ENCODE peak calls at places on chromosomes 4 and X, in six cellular contexts. S, N, A, Q, R and K are unnamed samples.

GRCh38 chr4:183173580-183174526 is 74.8 kb downstream of the WWC2 start:
- DNase-seq in S (no peak), N (peak), A (no peak), Q (no peak), R (no peak), K (peak)

GRCh38 chr4:160020804-160021203 is 917.9 kb downstream of the RAPGEF2 start:
- DNase-seq in S (no peak), N (no peak), A (no peak), Q (no peak), R (no peak), K (no peak)

GRCh38 chrX:150533863-150534262 is 34.6 kb upstream of the MTM1 start:
- DNase-seq in S (no peak), N (no peak), A (no peak), Q (no peak), R (no peak), K (no peak)

GRCh38 chr4:144757969-144758368 is 112.0 kb downstream of the HHIP start:
- DNase-seq in S (no peak), N (no peak), A (no peak), Q (no peak), R (no peak), K (no peak)

GRCh38 chr4:178311992-178312391 is 869.8 kb upstream of the AGA start:
- DNase-seq in S (no peak), N (no peak), A (no peak), Q (no peak), R (no peak), K (no peak)

GRCh38 chrX:10414872-10415703 is 205.3 kb downstream of the MID1 start:
- DNase-seq in S (no peak), N (no peak), A (no peak), Q (no peak), R (no peak), K (peak)

GRCh38 chr4:41160010-41160789 is 54.1 kb downstream of the APBB2 start:
- DNase-seq in S (no peak), N (peak), A (no peak), Q (no peak), R (no peak), K (peak)

GRCh38 chr4:151117371-151117962 is 18.0 kb downstream of the RPS3A start:
- DNase-seq in S (peak), N (peak), A (no peak), Q (peak), R (peak), K (peak)

GRCh38 chr4:128519163-128519810 is 231.7 kb upstream of the PGRMC2 start:
- DNase-seq in S (no peak), N (peak), A (no peak), Q (peak), R (no peak), K (peak)

GRCh38 chrX:45621356-45622041 is 420.8 kb upstream of the DIPK2B start:
- DNase-seq in S (no peak), N (peak), A (no peak), Q (no peak), R (no peak), K (peak)

GRCh38 chrX:49251325-49251724 is 13.2 kb downstream of the FOXP3 start:
- DNase-seq in S (no peak), N (no peak), A (no peak), Q (no peak), R (no peak), K (no peak)

GRCh38 chrX:68698955-68699354 is 51.5 kb downstream of the STARD8 start:
- DNase-seq in S (no peak), N (no peak), A (no peak), Q (no peak), R (peak), K (no peak)

GRCh38 chr4:151418385-151418784 is 9.4 kb downstream of the FHIP1A start:
- DNase-seq in S (no peak), N (peak), A (no peak), Q (no peak), R (peak), K (peak)

GRCh38 chrX:149527705-149528104 is 13.1 kb upstream of the EOLA1 start:
- DNase-seq in S (no peak), N (peak), A (no peak), Q (no peak), R (peak), K (peak)

DNA sequence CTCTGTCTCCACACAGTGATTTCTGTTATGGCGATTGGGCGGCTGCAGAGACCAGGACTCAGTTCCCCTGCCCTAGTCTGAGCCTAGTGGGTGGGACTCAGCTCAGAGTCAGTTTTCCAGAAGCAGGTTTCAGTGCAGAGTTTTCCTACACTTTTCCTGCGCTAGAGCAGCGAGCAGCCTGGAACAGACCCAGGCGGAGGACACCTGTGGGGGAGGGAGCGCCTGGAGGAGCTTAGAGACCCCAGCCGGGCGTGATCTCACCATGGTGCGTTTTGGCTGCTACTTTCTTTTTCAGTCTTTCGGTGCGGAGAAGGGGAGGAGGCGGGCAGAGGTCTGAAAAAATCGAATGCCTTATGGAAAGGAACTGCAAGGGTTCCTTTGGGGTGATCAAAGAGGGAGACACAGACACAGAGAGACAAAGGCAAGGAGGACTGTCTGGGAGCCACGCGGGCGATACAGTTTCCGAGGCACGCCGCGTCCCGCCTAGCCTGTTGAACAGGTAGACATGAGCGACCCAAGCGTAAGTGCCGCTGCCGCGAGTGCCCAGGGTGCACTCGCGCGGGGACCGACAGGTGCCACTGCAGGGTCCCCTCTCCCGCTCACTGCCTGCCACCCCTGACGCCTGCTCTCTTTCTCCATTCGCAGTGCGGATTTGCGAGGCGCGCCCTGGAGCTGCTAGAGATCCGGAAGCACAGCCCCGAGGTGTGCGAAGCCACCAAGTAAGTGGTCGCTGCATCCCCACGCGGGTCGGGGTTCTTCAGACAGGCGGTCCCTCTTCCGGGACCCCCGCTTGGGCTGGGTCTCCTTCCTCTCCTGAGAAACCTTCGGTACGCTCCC is at the start of gene GUCY1A1:
- DNase-seq in S (no peak), N (peak), A (peak), Q (no peak), R (no peak), K (peak)
- TF ChIP-seq CTCF in S (no peak), N (no peak), A (no peak), Q (no peak), R (no peak), K (no peak)

GRCh38 chrX:75107863-75108509 is 48.1 kb downstream of the ABCB7 start:
- DNase-seq in S (no peak), N (no peak), A (no peak), Q (no peak), R (no peak), K (no peak)
- H3K4me3 ChIP-seq in S (no peak), N (no peak), A (no peak), Q (no peak), R (no peak), K (no peak)

GRCh38 chr4:8538076-8538702 is 42.0 kb upstream of the GPR78 start:
- DNase-seq in S (no peak), N (no peak), A (no peak), Q (peak), R (no peak), K (no peak)

GRCh38 chr4:8537041-8537461 is 43.1 kb upstream of the GPR78 start:
- DNase-seq in S (peak), N (peak), A (no peak), Q (peak), R (peak), K (peak)

GRCh38 chr4:8534129-8534528 is 46.1 kb upstream of the GPR78 start:
- DNase-seq in S (no peak), N (peak), A (no peak), Q (peak), R (no peak), K (peak)

GRCh38 chr4:8534601-8535000 is 45.6 kb upstream of the GPR78 start:
- DNase-seq in S (no peak), N (no peak), A (no peak), Q (no peak), R (no peak), K (no peak)

DNA sequence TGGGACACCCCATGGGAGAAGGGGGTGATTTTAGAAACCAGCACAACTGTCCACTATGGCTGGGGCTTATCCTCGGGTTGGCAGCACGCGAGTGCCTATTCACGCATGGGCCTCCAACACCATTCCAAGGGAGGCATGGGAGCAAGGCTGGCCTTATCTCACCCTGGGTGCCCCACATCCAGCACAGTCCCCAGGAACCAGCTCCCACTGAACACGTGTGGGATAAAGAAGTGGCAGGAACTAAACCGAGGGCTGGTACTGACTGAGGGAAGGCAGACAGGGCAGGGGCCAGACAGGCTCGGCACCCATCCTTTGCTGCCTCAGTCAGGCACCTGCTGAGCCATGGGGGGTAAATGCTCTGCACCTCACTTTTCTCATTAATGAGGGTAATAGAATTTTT is 43.7 kb upstream of the GPR78 start:
- DNase-seq in S (no peak), N (no peak), A (no peak), Q (no peak), R (no peak), K (no peak)
- TF ChIP-seq CTCF in S (no peak), N (no peak), A (no peak), Q (no peak), R (no peak), K (no peak)

DNA sequence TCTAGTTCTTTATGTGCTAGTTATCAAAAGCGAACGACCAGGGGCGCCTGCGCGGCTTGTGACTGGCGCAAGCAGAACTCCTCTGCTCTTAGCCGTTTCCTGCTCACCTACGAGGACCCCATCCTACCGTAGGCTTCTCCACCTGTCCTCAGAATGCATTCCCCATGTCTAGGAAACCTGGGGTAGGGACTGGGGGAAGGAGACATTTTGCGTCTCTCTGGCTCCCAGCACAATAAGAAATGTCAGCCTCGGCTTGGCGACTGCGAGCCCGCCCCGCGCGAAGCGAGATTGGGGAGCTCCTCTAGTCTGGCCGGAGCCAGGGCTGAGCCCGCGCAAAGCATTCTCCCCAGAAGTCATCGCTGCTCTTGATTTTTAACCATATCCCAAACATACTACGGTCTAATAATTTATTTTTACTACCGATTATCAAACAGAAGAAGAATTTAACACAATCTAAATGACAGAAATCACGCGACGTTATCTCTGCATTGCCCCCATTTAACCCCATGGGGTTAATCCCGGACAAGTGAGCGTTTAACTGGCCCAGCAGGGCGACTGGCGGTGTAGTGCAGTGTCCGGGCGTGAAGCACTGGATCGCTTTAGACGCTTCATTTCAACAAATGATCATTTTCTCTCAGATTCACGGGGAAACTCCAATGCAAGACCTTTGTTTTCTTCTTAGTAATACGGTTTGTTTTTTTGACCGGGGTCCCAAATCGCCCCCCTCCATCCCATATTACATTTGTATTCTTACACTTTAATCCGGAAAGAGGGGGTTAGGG is 7.9 kb upstream of the PITX2 start:
- DNase-seq in S (no peak), N (no peak), A (no peak), Q (no peak), R (no peak), K (no peak)
- H3K4me3 ChIP-seq in S (no peak), N (no peak), A (no peak), Q (no peak), R (no peak), K (no peak)

GRCh38 chrX:14528629-14529287 is 578 bp upstream of the GLRA2 start:
- DNase-seq in S (no peak), N (peak), A (peak), Q (peak), R (peak), K (peak)
- TF ChIP-seq CTCF in S (no peak), N (peak), A (peak), Q (no peak), R (peak), K (peak)

GRCh38 chr4:8200302-8200975 is 1.3 kb downstream of the SH3TC1 start:
- DNase-seq in S (no peak), N (peak), A (no peak), Q (no peak), R (no peak), K (no peak)
- H3K4me3 ChIP-seq in S (peak), N (peak), A (peak), Q (no peak), R (peak), K (no peak)

DNA sequence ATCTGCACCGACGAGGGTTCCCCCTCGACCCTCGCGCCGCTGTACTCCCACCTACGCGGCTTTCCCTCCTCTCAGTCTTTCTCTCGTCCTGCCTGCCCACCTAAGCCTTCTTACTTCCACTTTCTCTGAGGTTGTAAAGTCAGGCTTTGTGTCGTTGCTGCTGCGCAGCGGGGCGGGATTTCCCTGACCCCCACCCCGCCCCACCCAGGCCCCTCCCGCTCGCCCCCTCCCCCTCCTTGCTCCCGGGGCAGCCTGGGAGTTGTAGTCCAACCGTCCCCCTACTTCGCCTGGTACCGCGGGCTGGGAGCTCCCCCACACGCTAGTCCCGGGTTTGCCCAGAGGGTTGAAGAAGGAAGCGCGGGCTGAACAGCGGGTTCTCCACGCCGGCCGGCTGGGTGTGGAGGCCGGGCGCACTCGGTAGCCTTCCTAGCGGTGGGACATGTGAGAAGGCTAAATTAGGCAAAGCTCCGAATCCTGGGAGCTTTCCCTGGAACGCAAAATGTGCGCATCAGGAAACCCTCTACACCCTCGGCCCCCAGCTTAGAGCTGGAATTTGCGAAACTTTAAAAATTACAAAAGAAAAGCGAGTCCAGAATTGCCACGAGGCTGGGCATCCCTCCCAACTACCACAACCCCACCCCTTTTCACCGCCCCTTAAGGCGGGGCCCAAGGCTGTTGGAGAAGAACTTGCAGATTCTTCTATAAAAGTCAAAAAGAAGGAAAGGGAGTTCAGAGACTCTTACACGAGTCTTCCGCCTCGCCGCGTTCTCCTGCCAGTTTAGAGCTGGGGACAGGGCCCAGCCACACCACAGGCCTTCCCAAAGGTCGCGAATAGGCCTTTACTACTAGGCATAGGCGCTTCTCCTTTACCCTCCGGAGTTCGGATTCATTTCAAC is at the start of gene ATP11C:
- DNase-seq in S (peak), N (peak), A (peak), Q (peak), R (peak), K (peak)
- TF ChIP-seq CTCF in S (no peak), N (no peak), A (no peak), Q (no peak), R (peak), K (no peak)

GRCh38 chr4:30948653-30949052 is 228.5 kb downstream of the PCDH7 start:
- DNase-seq in S (no peak), N (peak), A (no peak), Q (no peak), R (no peak), K (no peak)
- H3K4me3 ChIP-seq in S (no peak), N (no peak), A (no peak), Q (no peak), R (no peak), K (no peak)

GRCh38 chr4:47490550-47490949 is 5.5 kb downstream of the ATP10D start:
- DNase-seq in S (no peak), N (peak), A (no peak), Q (no peak), R (peak), K (no peak)
- TF ChIP-seq CTCF in S (peak), N (peak), A (peak), Q (no peak), R (peak), K (peak)